ENCODE peak calls at places on chromosomes 7 and 10, in nine cellular contexts. One of them, this sample, is unnamed.

GRCh38 chr7:18221377-18222290 is 194.0 kb upstream of the PRPS1L1 start:
- DNase-seq in GM23248: peak; percentile 20
- DNase-seq in H9: no peak
- DNase-seq in endodermal cell: no peak
- DNase-seq in IMR-90: peak; percentile 10
- DNase-seq in K562: no peak
- DNase-seq in neural progenitor cell: no peak
- DNase-seq in SK-N-SH: no peak
- DNase-seq in GM12878: no peak
- DNase-seq in this sample: no peak

GRCh38 chr10:99964791-99965190 is 45.0 kb downstream of the DNMBP start:
- DNase-seq in GM23248: peak; percentile 32
- DNase-seq in H9: no peak
- DNase-seq in endodermal cell: no peak
- DNase-seq in IMR-90: peak; percentile 42
- DNase-seq in K562: no peak
- DNase-seq in neural progenitor cell: no peak
- DNase-seq in SK-N-SH: no peak
- DNase-seq in GM12878: no peak
- DNase-seq in this sample: no peak

GRCh38 chr7:44400033-44400511 is 74.7 kb upstream of the CAMK2B start:
- DNase-seq in GM23248: no peak
- DNase-seq in H9: peak; percentile 17
- DNase-seq in endodermal cell: peak; percentile 38
- DNase-seq in IMR-90: no peak
- DNase-seq in K562: no peak
- DNase-seq in neural progenitor cell: no peak
- DNase-seq in SK-N-SH: no peak
- DNase-seq in GM12878: no peak
- DNase-seq in this sample: peak; percentile 45

GRCh38 chr10:124686707-124687376 is 57.3 kb downstream of the FAM53B start:
- DNase-seq in GM23248: no peak
- DNase-seq in H9: no peak
- DNase-seq in endodermal cell: no peak
- DNase-seq in IMR-90: no peak
- DNase-seq in K562: no peak
- DNase-seq in neural progenitor cell: no peak
- DNase-seq in SK-N-SH: no peak
- DNase-seq in GM12878: no peak
- DNase-seq in this sample: peak; percentile 73

GRCh38 chr10:18571780-18572179 is 79.6 kb downstream of the NSUN6 start:
- DNase-seq in GM23248: no peak
- DNase-seq in H9: no peak
- DNase-seq in endodermal cell: no peak
- DNase-seq in IMR-90: no peak
- DNase-seq in K562: no peak
- DNase-seq in neural progenitor cell: no peak
- DNase-seq in SK-N-SH: no peak
- DNase-seq in GM12878: no peak
- DNase-seq in this sample: no peak

GRCh38 chr10:73886085-73886529 is 11.8 kb upstream of the CAMK2G start:
- DNase-seq in GM23248: peak; percentile 89
- DNase-seq in H9: peak; percentile 86
- DNase-seq in endodermal cell: peak; percentile 93
- DNase-seq in IMR-90: peak; percentile 82
- DNase-seq in K562: peak; percentile 89
- DNase-seq in neural progenitor cell: peak; percentile 86
- DNase-seq in SK-N-SH: peak; percentile 83
- DNase-seq in GM12878: no peak
- DNase-seq in this sample: peak; percentile 78

GRCh38 chr7:128833148-128833938 is 3.1 kb downstream of the FLNC start:
- DNase-seq in GM23248: peak; percentile 95
- DNase-seq in H9: peak; percentile 64
- DNase-seq in endodermal cell: peak; percentile 79
- DNase-seq in IMR-90: peak; percentile 88
- DNase-seq in K562: peak; percentile 95
- DNase-seq in neural progenitor cell: peak; percentile 69
- DNase-seq in SK-N-SH: peak; percentile 60
- DNase-seq in GM12878: no peak
- DNase-seq in this sample: no peak

GRCh38 chr7:19470031-19470430 is 238.8 kb downstream of the POLR1F start:
- DNase-seq in GM23248: no peak
- DNase-seq in H9: no peak
- DNase-seq in endodermal cell: no peak
- DNase-seq in IMR-90: peak; percentile 84
- DNase-seq in K562: no peak
- DNase-seq in neural progenitor cell: no peak
- DNase-seq in SK-N-SH: no peak
- DNase-seq in GM12878: no peak
- DNase-seq in this sample: no peak

GRCh38 chr7:132944774-132945173 is 137.1 kb downstream of the CHCHD3 start:
- DNase-seq in GM23248: no peak
- DNase-seq in H9: no peak
- DNase-seq in endodermal cell: no peak
- DNase-seq in IMR-90: no peak
- DNase-seq in K562: no peak
- DNase-seq in neural progenitor cell: no peak
- DNase-seq in SK-N-SH: no peak
- DNase-seq in GM12878: no peak
- DNase-seq in this sample: no peak

GRCh38 chr10:88091490-88092061 is 228.2 kb downstream of the PTEN start:
- DNase-seq in GM23248: no peak
- DNase-seq in H9: no peak
- DNase-seq in endodermal cell: no peak
- DNase-seq in IMR-90: no peak
- DNase-seq in K562: no peak
- DNase-seq in neural progenitor cell: no peak
- DNase-seq in SK-N-SH: no peak
- DNase-seq in GM12878: peak; percentile 98
- DNase-seq in this sample: no peak

GRCh38 chr7:151113344-151114150 is 27.3 kb downstream of the AGAP3 start:
- DNase-seq in GM23248: peak; percentile 51
- DNase-seq in H9: peak; percentile 65
- DNase-seq in endodermal cell: peak; percentile 88
- DNase-seq in IMR-90: peak; percentile 93
- DNase-seq in K562: peak; percentile 80
- DNase-seq in neural progenitor cell: peak; percentile 79
- DNase-seq in SK-N-SH: peak; percentile 97
- DNase-seq in GM12878: no peak
- DNase-seq in this sample: no peak

GRCh38 chr10:44780461-44780860 is 130.7 kb upstream of the TMEM72 start:
- DNase-seq in GM23248: no peak
- DNase-seq in H9: no peak
- DNase-seq in endodermal cell: no peak
- DNase-seq in IMR-90: no peak
- DNase-seq in K562: no peak
- DNase-seq in neural progenitor cell: no peak
- DNase-seq in SK-N-SH: no peak
- DNase-seq in GM12878: no peak
- DNase-seq in this sample: no peak

GRCh38 chr7:151063212-151063561 is 3.8 kb downstream of the SLC4A2 start:
- DNase-seq in GM23248: peak; percentile 90
- DNase-seq in H9: no peak
- DNase-seq in endodermal cell: no peak
- DNase-seq in IMR-90: peak; percentile 69
- DNase-seq in K562: peak; percentile 59
- DNase-seq in neural progenitor cell: no peak
- DNase-seq in SK-N-SH: no peak
- DNase-seq in GM12878: no peak
- DNase-seq in this sample: no peak

DNA sequence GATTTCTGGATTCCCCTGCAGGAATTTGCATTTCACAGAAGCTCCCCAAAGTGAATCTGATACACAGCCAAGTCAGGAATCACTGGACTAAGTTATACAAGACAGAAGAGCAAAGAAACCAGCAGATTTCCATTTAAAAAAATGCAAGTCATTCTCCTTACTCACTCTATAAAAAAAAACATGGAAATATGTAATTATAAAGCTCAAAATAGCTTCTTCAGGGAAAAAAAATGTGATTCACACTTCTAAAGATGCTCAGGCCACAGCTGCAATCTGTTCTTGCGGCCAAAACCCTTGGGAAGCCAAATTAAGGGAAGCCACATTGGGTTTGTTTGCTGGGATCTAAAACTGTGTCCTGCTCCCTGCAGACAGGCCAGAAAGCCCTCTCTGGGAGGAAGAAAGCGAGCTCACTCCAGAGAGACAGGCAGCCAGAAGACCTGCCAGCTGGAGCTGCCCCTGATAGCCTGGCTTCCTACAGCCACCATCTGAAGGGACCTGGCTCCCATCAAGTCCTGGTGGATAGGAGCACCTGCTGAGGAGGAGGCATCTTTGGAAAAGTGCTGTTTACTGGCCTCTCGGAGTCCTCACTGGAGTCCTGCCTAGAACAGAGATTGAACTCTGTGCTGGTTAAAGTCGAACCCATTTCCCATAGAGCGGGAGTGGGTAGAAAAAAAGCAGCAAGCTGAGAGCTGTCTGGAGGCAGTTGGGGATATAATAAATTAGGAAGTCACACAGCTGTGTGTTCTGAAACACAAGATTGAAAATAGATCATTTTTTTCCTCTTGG is 359.2 kb upstream of the AOAH start:
- DNase-seq in GM23248: peak; percentile 37
- DNase-seq in H9: no peak
- DNase-seq in endodermal cell: no peak
- DNase-seq in IMR-90: peak; percentile 46
- DNase-seq in K562: no peak
- DNase-seq in neural progenitor cell: no peak
- DNase-seq in SK-N-SH: no peak
- DNase-seq in GM12878: no peak
- DNase-seq in this sample: peak; percentile 62
- H3K9me3 ChIP-seq in GM23248: no peaks in the 10 kb centered on the region
- H3K9me3 ChIP-seq in H9: no peaks in the 10 kb centered on the region
- H3K9me3 ChIP-seq in endodermal cell: no peaks in the 10 kb centered on the region
- H3K9me3 ChIP-seq in IMR-90: no peaks in the 10 kb centered on the region
- H3K9me3 ChIP-seq in K562: no peaks in the 10 kb centered on the region
- H3K9me3 ChIP-seq in neural progenitor cell: no peaks in the 10 kb centered on the region
- H3K9me3 ChIP-seq in SK-N-SH: no peaks in the 10 kb centered on the region
- H3K9me3 ChIP-seq in GM12878: no peaks in the 10 kb centered on the region
- H3K9me3 ChIP-seq in this sample: no peaks in the 10 kb centered on the region

DNA sequence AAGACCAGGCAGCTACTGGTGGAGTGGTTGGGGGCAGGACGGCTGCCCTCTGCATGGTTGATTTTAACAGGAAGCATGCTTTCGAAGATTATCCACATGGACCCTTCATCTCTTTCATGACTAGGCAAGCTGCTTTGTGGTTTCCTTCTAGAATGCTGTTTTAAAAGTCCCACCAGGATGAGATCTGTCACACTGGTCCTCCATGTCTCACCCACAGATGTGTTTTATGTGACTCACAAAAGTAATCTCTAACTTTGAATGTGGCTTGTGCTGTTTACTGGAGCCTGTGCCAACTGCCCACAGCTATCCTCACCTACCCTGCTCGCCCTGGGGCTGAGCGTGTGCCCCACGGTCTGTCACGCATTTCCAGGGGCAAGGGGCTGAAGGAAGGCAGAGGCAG is 188.8 kb downstream of the GFRA1 start:
- DNase-seq in GM23248: peak; percentile 17
- DNase-seq in H9: no peak
- DNase-seq in endodermal cell: no peak
- DNase-seq in IMR-90: peak; percentile 7
- DNase-seq in K562: no peak
- DNase-seq in neural progenitor cell: no peak
- DNase-seq in SK-N-SH: no peak
- DNase-seq in GM12878: no peak
- DNase-seq in this sample: no peak
- H3K9ac ChIP-seq in GM23248: no peak overlapping the region
- H3K9ac ChIP-seq in H9: no peak overlapping the region
- H3K9ac ChIP-seq in endodermal cell: no peak overlapping the region
- H3K9ac ChIP-seq in IMR-90: no peak overlapping the region
- H3K9ac ChIP-seq in K562: no peak overlapping the region
- H3K9ac ChIP-seq in neural progenitor cell: no peak overlapping the region
- H3K9ac ChIP-seq in SK-N-SH: no peak overlapping the region
- H3K9ac ChIP-seq in GM12878: no peak overlapping the region
- H3K9ac ChIP-seq in this sample: no peak overlapping the region

GRCh38 chr7:64045301-64046040 is at the start of gene ZNF727:
- DNase-seq in GM23248: no peak
- DNase-seq in H9: no peak
- DNase-seq in endodermal cell: no peak
- DNase-seq in IMR-90: no peak
- DNase-seq in K562: peak; percentile 11
- DNase-seq in neural progenitor cell: no peak
- DNase-seq in SK-N-SH: peak; percentile 67
- DNase-seq in GM12878: no peak
- DNase-seq in this sample: no peak
- H3K9me3 ChIP-seq in GM23248: peaks cover 3% of the 10 kb centered on the region
- H3K9me3 ChIP-seq in H9: peaks cover 64% of the 10 kb centered on the region
- H3K9me3 ChIP-seq in endodermal cell: peaks cover 65% of the 10 kb centered on the region
- H3K9me3 ChIP-seq in IMR-90: peaks cover 31% of the 10 kb centered on the region
- H3K9me3 ChIP-seq in K562: no peaks in the 10 kb centered on the region
- H3K9me3 ChIP-seq in neural progenitor cell: peaks cover 14% of the 10 kb centered on the region
- H3K9me3 ChIP-seq in SK-N-SH: peaks cover 11% of the 10 kb centered on the region
- H3K9me3 ChIP-seq in GM12878: no peaks in the 10 kb centered on the region
- H3K9me3 ChIP-seq in this sample: peaks cover 5% of the 10 kb centered on the region

GRCh38 chr10:43237128-43237527 is 29.7 kb downstream of the RASGEF1A start:
- DNase-seq in GM23248: no peak
- DNase-seq in H9: no peak
- DNase-seq in endodermal cell: peak; percentile 26
- DNase-seq in IMR-90: no peak
- DNase-seq in K562: no peak
- DNase-seq in neural progenitor cell: no peak
- DNase-seq in SK-N-SH: no peak
- DNase-seq in GM12878: no peak
- DNase-seq in this sample: peak; percentile 38
- H3K9ac ChIP-seq in GM23248: no peak overlapping the region
- H3K9ac ChIP-seq in H9: no peak overlapping the region
- H3K9ac ChIP-seq in endodermal cell: no peak overlapping the region
- H3K9ac ChIP-seq in IMR-90: no peak overlapping the region
- H3K9ac ChIP-seq in K562: no peak overlapping the region
- H3K9ac ChIP-seq in neural progenitor cell: no peak overlapping the region
- H3K9ac ChIP-seq in SK-N-SH: no peak overlapping the region
- H3K9ac ChIP-seq in GM12878: no peak overlapping the region
- H3K9ac ChIP-seq in this sample: no peak overlapping the region